ENCODE peak calls at places on chromosomes 7 and 10, in seven cellular contexts. B is right cardiac atrium, Q is HepG2, A is IMR-90, W is DND-41, D is transverse colon, T is upper lobe of left lung. Y is an unnamed sample. For H3K9me3, the result is how much of the 10 kb centered on the place peaks cover.

GRCh38 chr10:28913850-28914249 is 236.5 kb downstream of the BAMBI start:
- DNase-seq in B (no peak), Q (peak), A (no peak), W (no peak), D (no peak), T (no peak), Y (peak)

GRCh38 chr10:15748137-15748536 is 28.4 kb upstream of the ITGA8 start:
- DNase-seq in B (no peak), Q (no peak), A (no peak), W (no peak), D (peak), T (no peak), Y (no peak)

GRCh38 chr7:36348256-36348655 is 41.4 kb upstream of the ANLN start:
- DNase-seq in B (no peak), Q (no peak), A (peak), W (no peak), D (no peak), T (no peak), Y (no peak)

GRCh38 chr7:41921453-41921912 is 218.6 kb upstream of the INHBA start:
- DNase-seq in B (no peak), Q (no peak), A (peak), W (no peak), D (no peak), T (no peak), Y (no peak)

GRCh38 chr10:124639206-124639605 is 105.0 kb downstream of the FAM53B start:
- DNase-seq in B (peak), Q (no peak), A (no peak), W (no peak), D (no peak), T (no peak), Y (no peak)

GRCh38 chr7:139635521-139636240 is 112.2 kb downstream of the CLEC2L start:
- DNase-seq in B (no peak), Q (no peak), A (no peak), W (peak), D (no peak), T (no peak), Y (no peak)

GRCh38 chr7:82745820-82746219 is 302.2 kb upstream of the CACNA2D1 start:
- DNase-seq in B (no peak), Q (no peak), A (peak), W (no peak), D (no peak), T (no peak), Y (no peak)

GRCh38 chr10:34433241-34434076 is 381.6 kb downstream of the PARD3 start:
- DNase-seq in B (no peak), Q (no peak), A (peak), W (no peak), D (no peak), T (no peak), Y (no peak)

GRCh38 chr10:133173860-133174523 is 14.0 kb downstream of the KNDC1 start:
- DNase-seq in B (no peak), Q (no peak), A (no peak), W (no peak), D (no peak), T (no peak), Y (no peak)

GRCh38 chr7:90597527-90597871 is 1.4 kb downstream of the CDK14 start:
- DNase-seq in B (no peak), Q (no peak), A (no peak), W (no peak), D (no peak), T (no peak), Y (no peak)

GRCh38 chr10:76432274-76433012 is 1001.0 kb downstream of the LRMDA start:
- DNase-seq in B (no peak), Q (no peak), A (peak), W (no peak), D (peak), T (no peak), Y (no peak)

GRCh38 chr7:64951250-64951848 is 39.5 kb downstream of the ZNF117 start:
- DNase-seq in B (no peak), Q (peak), A (peak), W (no peak), D (no peak), T (no peak), Y (peak)

DNA sequence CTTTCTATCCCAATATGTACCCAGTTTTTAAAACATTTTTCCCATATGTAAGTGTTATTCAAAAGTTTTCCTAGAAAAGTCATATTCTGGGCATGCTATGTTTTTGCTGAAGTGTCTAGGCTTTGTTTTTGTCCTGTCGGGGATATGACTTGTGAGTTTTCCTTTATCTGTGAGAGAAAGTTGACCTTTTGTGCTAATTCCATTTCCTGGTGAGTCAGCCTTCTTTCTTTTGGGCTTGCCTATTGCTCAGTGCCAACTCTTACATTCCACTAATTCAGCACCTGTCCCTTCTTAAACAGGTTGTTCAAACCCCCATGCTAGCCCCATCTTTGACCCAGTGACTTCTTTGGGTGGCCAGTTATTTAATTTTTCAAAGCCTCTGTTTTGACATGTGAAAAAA is 146.2 kb downstream of the AHR start:
- DNase-seq in B (no peak), Q (no peak), A (peak), W (no peak), D (no peak), T (no peak), Y (no peak)
- H3K9me3 ChIP-seq in B (under half), Q (under half), A (under half), W (under half), D (under half), T (under half), Y (under half)

GRCh38 chr7:158419238-158419785 is 168.3 kb downstream of the PTPRN2 start:
- DNase-seq in B (no peak), Q (no peak), A (no peak), W (no peak), D (no peak), T (no peak), Y (no peak)

GRCh38 chr7:158411232-158411950 is 176.2 kb downstream of the PTPRN2 start:
- DNase-seq in B (no peak), Q (no peak), A (no peak), W (no peak), D (no peak), T (no peak), Y (peak)

GRCh38 chr7:158416283-158416933 is 171.2 kb downstream of the PTPRN2 start:
- DNase-seq in B (no peak), Q (no peak), A (no peak), W (peak), D (no peak), T (no peak), Y (no peak)

GRCh38 chr7:158413962-158414961 is 173.4 kb downstream of the PTPRN2 start:
- DNase-seq in B (no peak), Q (no peak), A (no peak), W (no peak), D (no peak), T (no peak), Y (peak)

GRCh38 chr7:158415316-158415715 is 172.3 kb downstream of the PTPRN2 start:
- DNase-seq in B (no peak), Q (no peak), A (no peak), W (no peak), D (no peak), T (no peak), Y (peak)
- H3K9me3 ChIP-seq in B (under half), Q (under half), A (half or more), W (under half), D (under half), T (under half), Y (under half)

GRCh38 chr10:37754538-37755323 is 102.7 kb downstream of the ZNF248 start:
- DNase-seq in B (no peak), Q (peak), A (no peak), W (peak), D (peak), T (no peak), Y (peak)
- H3K9me3 ChIP-seq in B (under half), Q (under half), A (under half), W (under half), D (under half), T (under half), Y (under half)

GRCh38 chr7:157944734-157945291 is 608.0 kb downstream of the DNAJB6 start:
- DNase-seq in B (no peak), Q (peak), A (no peak), W (no peak), D (no peak), T (no peak), Y (no peak)

GRCh38 chr7:157943561-157943960 is 606.8 kb downstream of the DNAJB6 start:
- DNase-seq in B (no peak), Q (no peak), A (no peak), W (no peak), D (no peak), T (no peak), Y (no peak)

GRCh38 chr7:157945401-157945800 is 608.6 kb downstream of the DNAJB6 start:
- DNase-seq in B (no peak), Q (no peak), A (no peak), W (no peak), D (no peak), T (no peak), Y (no peak)

GRCh38 chr7:157946398-157947060 is 609.7 kb downstream of the DNAJB6 start:
- DNase-seq in B (no peak), Q (no peak), A (no peak), W (no peak), D (no peak), T (peak), Y (no peak)

GRCh38 chr7:157944051-157944450 is 607.2 kb downstream of the DNAJB6 start:
- DNase-seq in B (no peak), Q (no peak), A (no peak), W (no peak), D (no peak), T (no peak), Y (no peak)
- H3K9me3 ChIP-seq in B (under half), Q (under half), A (half or more), W (under half), D (under half), T (under half), Y (under half)

GRCh38 chr7:157898802-157899201 is 562.0 kb downstream of the DNAJB6 start:
- DNase-seq in B (no peak), Q (no peak), A (no peak), W (no peak), D (no peak), T (no peak), Y (no peak)
- H3K9me3 ChIP-seq in B (under half), Q (under half), A (half or more), W (under half), D (under half), T (under half), Y (under half)

GRCh38 chr10:37479469-37479868 is 354.1 kb downstream of the ANKRD30A start:
- DNase-seq in B (no peak), Q (no peak), A (no peak), W (no peak), D (no peak), T (no peak), Y (no peak)
- H3K9me3 ChIP-seq in B (under half), Q (under half), A (under half), W (under half), D (under half), T (under half), Y (under half)

Y was measured in Caco-2.